ENCODE peak calls at places on chromosomes 6 and 20, in seven cellular contexts. One of them, this sample, is unnamed.
A peak's percentile ranks its signal among the peaks of the same experiment; 100 is the strongest.

GRCh38 chr6:109094351-109095035 is at the start of gene SESN1:
- DNase-seq in trophoblast cell: peak; percentile 90
- DNase-seq in mesendoderm: peak; percentile 98
- DNase-seq in mesenchymal stem cell: peak; percentile 99
- DNase-seq in H1: peak; percentile 56
- DNase-seq in neuronal stem cell: peak; percentile 96
- DNase-seq in H9: peak; percentile 91
- DNase-seq in this sample: peak; percentile 89

GRCh38 chr6:155171109-155171746 is 92.6 kb upstream of the CLDN20 start:
- DNase-seq in H9: no peak
- DNase-seq in H1: no peak
- DNase-seq in mesenchymal stem cell: peak; percentile 88
- DNase-seq in neuronal stem cell: no peak
- DNase-seq in mesendoderm: no peak
- DNase-seq in trophoblast cell: peak; percentile 63
- DNase-seq in this sample: peak; percentile 89

GRCh38 chr20:50561379-50562078 is 51.3 kb downstream of the PTPN1 start:
- DNase-seq in H9: no peak
- DNase-seq in mesenchymal stem cell: peak; percentile 99
- DNase-seq in neuronal stem cell: no peak
- DNase-seq in trophoblast cell: peak; percentile 88
- DNase-seq in mesendoderm: peak; percentile 58
- DNase-seq in H1: no peak
- DNase-seq in this sample: peak; percentile 99

GRCh38 chr20:38883981-38884733 is 42.1 kb upstream of the FAM83D start:
- DNase-seq in H9: no peak
- DNase-seq in trophoblast cell: no peak
- DNase-seq in mesenchymal stem cell: no peak
- DNase-seq in H1: no peak
- DNase-seq in mesendoderm: no peak
- DNase-seq in neuronal stem cell: no peak
- DNase-seq in this sample: no peak

GRCh38 chr6:16270178-16270794 is 31.9 kb downstream of the GMPR start:
- DNase-seq in H1: no peak
- DNase-seq in neuronal stem cell: no peak
- DNase-seq in mesenchymal stem cell: no peak
- DNase-seq in mesendoderm: no peak
- DNase-seq in H9: no peak
- DNase-seq in trophoblast cell: peak; percentile 15
- DNase-seq in this sample: no peak

GRCh38 chr20:12093062-12093796 is 175.5 kb downstream of the BTBD3 start:
- DNase-seq in neuronal stem cell: no peak
- DNase-seq in H1: no peak
- DNase-seq in mesendoderm: no peak
- DNase-seq in H9: no peak
- DNase-seq in mesenchymal stem cell: no peak
- DNase-seq in trophoblast cell: peak; percentile 39
- DNase-seq in this sample: no peak

GRCh38 chr20:46767127-46767761 is 57.8 kb downstream of the SLC2A10 start:
- DNase-seq in neuronal stem cell: peak; percentile 42
- DNase-seq in mesenchymal stem cell: peak; percentile 15
- DNase-seq in mesendoderm: peak; percentile 67
- DNase-seq in H1: no peak
- DNase-seq in trophoblast cell: peak; percentile 73
- DNase-seq in H9: peak; percentile 51
- DNase-seq in this sample: peak; percentile 36

GRCh38 chr20:19835533-19836222 is 77.6 kb downstream of the RIN2 start:
- DNase-seq in H1: no peak
- DNase-seq in H9: no peak
- DNase-seq in trophoblast cell: peak; percentile 69
- DNase-seq in mesendoderm: peak; percentile 36
- DNase-seq in neuronal stem cell: no peak
- DNase-seq in mesenchymal stem cell: no peak
- DNase-seq in this sample: no peak

GRCh38 chr6:134117409-134117808 is 65.0 kb upstream of the SLC2A12 start:
- DNase-seq in neuronal stem cell: no peak
- DNase-seq in H9: no peak
- DNase-seq in mesendoderm: no peak
- DNase-seq in trophoblast cell: peak; percentile 58
- DNase-seq in H1: no peak
- DNase-seq in mesenchymal stem cell: peak; percentile 72
- DNase-seq in this sample: peak; percentile 59

GRCh38 chr20:38217791-38218565 is 42.6 kb downstream of the KIAA1755 start:
- DNase-seq in trophoblast cell: peak; percentile 54
- DNase-seq in neuronal stem cell: no peak
- DNase-seq in mesendoderm: peak; percentile 84
- DNase-seq in mesenchymal stem cell: peak; percentile 92
- DNase-seq in H1: peak; percentile 25
- DNase-seq in H9: no peak
- DNase-seq in this sample: peak; percentile 97

GRCh38 chr6:40922281-40922680 is 116.7 kb downstream of the UNC5CL start:
- DNase-seq in trophoblast cell: no peak
- DNase-seq in mesendoderm: no peak
- DNase-seq in H1: no peak
- DNase-seq in neuronal stem cell: no peak
- DNase-seq in mesenchymal stem cell: peak; percentile 39
- DNase-seq in H9: no peak
- DNase-seq in this sample: peak; percentile 46

GRCh38 chr20:37543828-37544227 is 16.2 kb upstream of the BLCAP start:
- DNase-seq in H1: no peak
- DNase-seq in trophoblast cell: peak; percentile 90
- DNase-seq in H9: peak; percentile 25
- DNase-seq in mesendoderm: no peak
- DNase-seq in neuronal stem cell: no peak
- DNase-seq in mesenchymal stem cell: peak; percentile 53
- DNase-seq in this sample: peak; percentile 54

GRCh38 chr20:32434434-32434833 is 76.3 kb downstream of the ASXL1 start:
- DNase-seq in H9: no peak
- DNase-seq in neuronal stem cell: no peak
- DNase-seq in trophoblast cell: no peak
- DNase-seq in H1: no peak
- DNase-seq in mesenchymal stem cell: no peak
- DNase-seq in mesendoderm: no peak
- DNase-seq in this sample: no peak

GRCh38 chr20:34332262-34332920 is 29.2 kb upstream of the AHCY start:
- DNase-seq in neuronal stem cell: no peak
- DNase-seq in H9: peak; percentile 48
- DNase-seq in mesendoderm: no peak
- DNase-seq in mesenchymal stem cell: no peak
- DNase-seq in H1: no peak
- DNase-seq in trophoblast cell: no peak
- DNase-seq in this sample: no peak
- H4K8ac ChIP-seq in neuronal stem cell: no peak overlapping the region
- H4K8ac ChIP-seq in H9: no peak overlapping the region
- H4K8ac ChIP-seq in mesendoderm: no peak overlapping the region
- H4K8ac ChIP-seq in mesenchymal stem cell: no peak overlapping the region
- H4K8ac ChIP-seq in H1: peak overlapping the region; percentile 78
- H4K8ac ChIP-seq in trophoblast cell: no peak overlapping the region
- H4K8ac ChIP-seq in this sample: no peak overlapping the region

GRCh38 chr6:56853541-56853940 is 101.4 kb upstream of the BEND6 start:
- DNase-seq in H1: no peak
- DNase-seq in mesenchymal stem cell: no peak
- DNase-seq in trophoblast cell: no peak
- DNase-seq in H9: no peak
- DNase-seq in mesendoderm: no peak
- DNase-seq in neuronal stem cell: no peak
- DNase-seq in this sample: no peak

GRCh38 chr6:56854086-56854485 is 100.8 kb upstream of the BEND6 start:
- DNase-seq in neuronal stem cell: no peak
- DNase-seq in mesendoderm: peak; percentile 30
- DNase-seq in mesenchymal stem cell: no peak
- DNase-seq in H1: no peak
- DNase-seq in trophoblast cell: no peak
- DNase-seq in H9: no peak
- DNase-seq in this sample: no peak

GRCh38 chr6:56851541-56852248 is 103.2 kb upstream of the BEND6 start:
- DNase-seq in trophoblast cell: peak; percentile 64
- DNase-seq in mesendoderm: peak; percentile 94
- DNase-seq in H1: no peak
- DNase-seq in H9: peak; percentile 62
- DNase-seq in neuronal stem cell: peak; percentile 66
- DNase-seq in mesenchymal stem cell: peak; percentile 94
- DNase-seq in this sample: peak; percentile 89

GRCh38 chr6:56852249-56852606 is 102.7 kb upstream of the BEND6 start:
- DNase-seq in trophoblast cell: peak; percentile 16
- DNase-seq in neuronal stem cell: no peak
- DNase-seq in mesenchymal stem cell: no peak
- DNase-seq in H1: no peak
- DNase-seq in H9: no peak
- DNase-seq in mesendoderm: no peak
- DNase-seq in this sample: no peak

GRCh38 chr6:56852611-56853010 is 102.3 kb upstream of the BEND6 start:
- DNase-seq in neuronal stem cell: no peak
- DNase-seq in trophoblast cell: peak; percentile 89
- DNase-seq in mesendoderm: peak; percentile 50
- DNase-seq in H9: no peak
- DNase-seq in H1: no peak
- DNase-seq in mesenchymal stem cell: no peak
- DNase-seq in this sample: no peak
- H2BK5ac ChIP-seq in neuronal stem cell: no peak overlapping the region
- H2BK5ac ChIP-seq in trophoblast cell: no peak overlapping the region
- H2BK5ac ChIP-seq in mesendoderm: peak overlapping the region; percentile 8
- H2BK5ac ChIP-seq in H9: no peak overlapping the region
- H2BK5ac ChIP-seq in H1: no peak overlapping the region
- H2BK5ac ChIP-seq in mesenchymal stem cell: no peak overlapping the region
- H2BK5ac ChIP-seq in this sample: peak overlapping the region; percentile 90

GRCh38 chr20:49480236-49480635 is 2.2 kb downstream of the KCNB1 start:
- DNase-seq in mesendoderm: no peak
- DNase-seq in mesenchymal stem cell: no peak
- DNase-seq in trophoblast cell: no peak
- DNase-seq in H9: no peak
- DNase-seq in neuronal stem cell: no peak
- DNase-seq in H1: no peak
- DNase-seq in this sample: no peak
- H4K8ac ChIP-seq in mesendoderm: no peak overlapping the region
- H4K8ac ChIP-seq in mesenchymal stem cell: no peak overlapping the region
- H4K8ac ChIP-seq in trophoblast cell: no peak overlapping the region
- H4K8ac ChIP-seq in H9: no peak overlapping the region
- H4K8ac ChIP-seq in neuronal stem cell: no peak overlapping the region
- H4K8ac ChIP-seq in H1: no peak overlapping the region
- H4K8ac ChIP-seq in this sample: no peak overlapping the region

DNA sequence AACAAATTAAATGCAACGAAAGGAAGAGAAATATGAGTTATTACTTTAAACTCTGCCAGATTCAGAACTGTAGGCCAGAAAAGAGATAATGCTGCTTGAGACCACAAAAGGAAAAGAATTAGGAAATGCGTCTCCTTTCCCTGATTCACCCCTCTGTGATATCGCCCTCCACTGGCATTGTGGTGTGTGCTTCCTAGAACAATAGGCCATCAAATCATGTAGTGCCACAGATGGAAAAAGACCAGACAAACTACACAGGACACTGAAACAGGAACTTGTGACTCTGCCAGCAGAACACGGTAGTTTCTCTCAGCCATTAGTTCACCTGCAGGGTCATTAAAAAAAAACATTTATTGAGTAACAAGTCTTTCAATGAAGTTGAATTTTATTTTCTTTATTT is 14.8 kb upstream of the LAMA4 start:
- DNase-seq in H1: no peak
- DNase-seq in mesendoderm: peak; percentile 29
- DNase-seq in mesenchymal stem cell: no peak
- DNase-seq in H9: no peak
- DNase-seq in neuronal stem cell: no peak
- DNase-seq in trophoblast cell: no peak
- DNase-seq in this sample: peak; percentile 31
- H2BK5ac ChIP-seq in H1: no peak overlapping the region
- H2BK5ac ChIP-seq in mesendoderm: no peak overlapping the region
- H2BK5ac ChIP-seq in mesenchymal stem cell: no peak overlapping the region
- H2BK5ac ChIP-seq in H9: no peak overlapping the region
- H2BK5ac ChIP-seq in neuronal stem cell: no peak overlapping the region
- H2BK5ac ChIP-seq in trophoblast cell: no peak overlapping the region
- H2BK5ac ChIP-seq in this sample: no peak overlapping the region

DNA sequence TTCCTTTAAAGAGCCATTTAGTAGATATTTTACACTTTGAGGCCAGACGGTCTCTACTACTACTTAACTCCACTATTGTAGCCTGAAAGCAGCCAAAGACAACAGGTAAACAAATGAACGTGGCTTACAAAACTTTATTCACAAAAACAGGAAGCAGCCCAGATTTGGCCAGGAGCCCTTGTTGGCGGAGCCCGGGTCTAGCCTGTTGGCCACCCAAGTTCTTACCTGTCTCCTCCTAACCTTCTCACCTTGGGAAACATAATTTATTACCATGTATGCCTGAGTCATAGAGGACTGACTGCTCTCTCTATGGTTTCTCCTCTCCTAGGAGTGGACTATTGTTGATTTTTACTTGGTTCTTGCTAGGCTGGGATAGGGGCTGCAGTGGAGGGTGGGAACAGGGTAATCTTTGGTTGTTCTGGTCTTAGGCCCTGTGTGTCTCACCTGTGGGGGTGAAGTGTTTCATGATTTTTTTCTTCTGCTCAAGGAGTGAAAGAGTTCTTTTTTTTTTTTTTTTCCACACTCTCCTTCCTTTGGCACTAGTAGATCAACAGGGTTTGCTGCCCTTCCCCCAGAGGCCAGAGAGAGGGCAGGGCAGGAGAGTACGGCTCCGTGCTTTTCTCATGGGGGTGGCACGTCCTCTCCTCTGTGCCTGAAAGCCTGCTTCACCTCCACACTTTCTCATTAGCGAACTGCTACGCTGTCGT is 90.0 kb downstream of the RPP40 start:
- DNase-seq in trophoblast cell: no peak
- DNase-seq in mesendoderm: no peak
- DNase-seq in mesenchymal stem cell: peak; percentile 30
- DNase-seq in H9: no peak
- DNase-seq in neuronal stem cell: no peak
- DNase-seq in H1: no peak
- DNase-seq in this sample: no peak
- H4K8ac ChIP-seq in trophoblast cell: no peak overlapping the region
- H4K8ac ChIP-seq in mesendoderm: no peak overlapping the region
- H4K8ac ChIP-seq in mesenchymal stem cell: no peak overlapping the region
- H4K8ac ChIP-seq in H9: no peak overlapping the region
- H4K8ac ChIP-seq in neuronal stem cell: no peak overlapping the region
- H4K8ac ChIP-seq in H1: no peak overlapping the region
- H4K8ac ChIP-seq in this sample: peak overlapping the region; percentile 15

DNA sequence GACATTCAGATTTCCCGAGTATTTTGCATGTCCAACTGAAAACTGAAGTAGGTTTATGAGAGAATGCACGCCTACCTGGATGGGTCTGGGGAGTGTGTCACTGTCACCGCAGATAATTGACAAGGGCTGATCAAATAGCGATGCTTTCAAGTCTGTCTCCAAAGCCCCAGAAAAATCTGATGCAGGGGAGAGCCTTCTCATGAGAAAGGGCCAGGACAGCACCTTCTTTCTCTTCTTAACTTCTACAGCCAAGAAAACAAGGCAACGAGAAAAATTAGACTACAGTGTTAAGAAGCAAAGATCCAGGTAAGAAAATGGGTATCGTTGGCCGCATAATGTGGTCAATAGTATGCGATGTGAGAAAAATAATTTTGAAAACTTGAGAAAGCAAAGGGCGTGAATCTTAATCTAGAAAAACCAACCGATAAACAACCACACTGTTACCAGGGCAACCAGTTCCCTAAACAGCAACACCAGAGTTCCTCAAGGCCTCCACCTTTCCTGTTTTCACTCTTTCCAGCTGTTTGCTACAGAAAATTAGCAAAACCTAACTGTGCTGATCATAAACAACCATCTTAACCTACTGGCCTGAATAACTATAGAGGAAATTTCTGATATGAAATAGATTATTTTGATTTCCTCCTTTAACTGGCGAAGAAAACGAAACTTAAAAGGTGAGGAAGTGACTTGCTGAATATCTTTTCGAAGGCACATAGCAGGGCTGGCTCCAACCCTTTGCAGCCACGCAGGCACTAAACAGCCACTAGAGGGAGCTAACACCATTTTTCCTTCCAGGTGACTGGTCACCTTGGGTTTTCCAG is 2.6 kb downstream of the TAGAP start:
- DNase-seq in H9: peak; percentile 89
- DNase-seq in trophoblast cell: peak; percentile 95
- DNase-seq in neuronal stem cell: peak; percentile 66
- DNase-seq in H1: peak; percentile 59
- DNase-seq in mesenchymal stem cell: peak; percentile 66
- DNase-seq in mesendoderm: peak; percentile 94
- DNase-seq in this sample: peak; percentile 47
- H2BK5ac ChIP-seq in H9: peak overlapping the region; percentile 15
- H2BK5ac ChIP-seq in trophoblast cell: no peak overlapping the region
- H2BK5ac ChIP-seq in neuronal stem cell: no peak overlapping the region
- H2BK5ac ChIP-seq in H1: no peak overlapping the region
- H2BK5ac ChIP-seq in mesenchymal stem cell: no peak overlapping the region
- H2BK5ac ChIP-seq in mesendoderm: no peak overlapping the region
- H2BK5ac ChIP-seq in this sample: no peak overlapping the region

This sample was measured in IMR-90.